ENCODE peak calls at places on chromosome 21, in six cellular contexts. Q is neuronal stem cell, I is IMR-90, L is H9, T is GM23248, O is trophoblast cell. R is an unnamed sample.

GRCh38 chr21:34603002-34603709 is 11.8 kb downstream of the RCAN1 start:
- DNase-seq in Q (peak), I (peak), L (peak), T (peak), O (peak), R (peak)

GRCh38 chr21:15224346-15225086 is 159.7 kb upstream of the NRIP1 start:
- DNase-seq in Q (no peak), I (peak), L (no peak), T (peak), O (peak), R (no peak)

GRCh38 chr21:37338671-37339526 is 27.7 kb upstream of the DYRK1A start:
- DNase-seq in Q (no peak), I (peak), L (no peak), T (peak), O (peak), R (no peak)

GRCh38 chr21:16530656-16531055 is 800.9 kb downstream of the USP25 start:
- DNase-seq in Q (no peak), I (no peak), L (no peak), T (no peak), O (no peak), R (no peak)

GRCh38 chr21:24045775-24046215 is 1561.5 kb downstream of the MRPL39 start:
- DNase-seq in Q (no peak), I (peak), L (no peak), T (peak), O (no peak), R (peak)

GRCh38 chr21:16514316-16514715 is 784.5 kb downstream of the USP25 start:
- DNase-seq in Q (no peak), I (no peak), L (no peak), T (no peak), O (no peak), R (no peak)

GRCh38 chr21:39078322-39079065 is 104.8 kb downstream of the PSMG1 start:
- DNase-seq in Q (no peak), I (no peak), L (no peak), T (no peak), O (no peak), R (no peak)

GRCh38 chr21:37507716-37508115 is 141.1 kb downstream of the DYRK1A start:
- DNase-seq in Q (no peak), I (no peak), L (no peak), T (no peak), O (no peak), R (no peak)

GRCh38 chr21:22421416-22422190 is 1423.4 kb downstream of the NCAM2 start:
- DNase-seq in Q (no peak), I (no peak), L (no peak), T (no peak), O (no peak), R (no peak)

GRCh38 chr21:34938079-34938764 is 110.9 kb downstream of the RUNX1 start:
- DNase-seq in Q (no peak), I (peak), L (no peak), T (peak), O (no peak), R (no peak)

GRCh38 chr21:20443558-20444155 is 554.6 kb upstream of the NCAM2 start:
- DNase-seq in Q (peak), I (no peak), L (no peak), T (no peak), O (no peak), R (peak)

DNA sequence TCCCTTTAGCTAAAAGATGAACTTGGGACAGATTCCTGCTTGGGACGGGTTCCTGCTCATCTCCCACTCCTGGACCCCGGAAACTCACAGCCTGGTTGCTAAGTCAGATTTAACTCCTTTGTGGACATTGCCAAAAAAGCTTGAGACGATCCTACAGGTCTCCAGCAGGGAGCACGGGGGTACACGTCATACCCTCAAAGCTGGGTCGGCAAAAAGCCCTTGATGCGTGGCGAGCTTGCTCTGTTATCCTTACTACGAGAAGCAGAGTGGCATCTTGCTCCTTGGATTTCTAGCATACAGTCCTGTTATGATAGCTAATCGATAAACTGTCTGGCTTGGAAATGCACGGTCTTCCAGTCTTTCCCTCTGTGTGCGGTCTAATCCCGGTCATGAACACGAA is 60.8 kb upstream of the KRTAP19-8 start:
- DNase-seq in Q (no peak), I (no peak), L (no peak), T (no peak), O (no peak), R (no peak)
- H2AFZ ChIP-seq in Q (peak), I (no peak), L (no peak), T (no peak), O (no peak), R (no peak)

GRCh38 chr21:28822882-28823335 is 169.8 kb downstream of the LTN1 start:
- DNase-seq in Q (no peak), I (peak), L (no peak), T (peak), O (no peak), R (no peak)

GRCh38 chr21:28822064-28822402 is 170.6 kb downstream of the LTN1 start:
- DNase-seq in Q (no peak), I (no peak), L (no peak), T (no peak), O (no peak), R (no peak)

GRCh38 chr21:28821276-28822063 is 171.2 kb downstream of the LTN1 start:
- DNase-seq in Q (no peak), I (no peak), L (no peak), T (peak), O (no peak), R (no peak)

GRCh38 chr21:28826569-28826968 is 166.1 kb downstream of the LTN1 start:
- DNase-seq in Q (no peak), I (no peak), L (no peak), T (no peak), O (no peak), R (no peak)

DNA sequence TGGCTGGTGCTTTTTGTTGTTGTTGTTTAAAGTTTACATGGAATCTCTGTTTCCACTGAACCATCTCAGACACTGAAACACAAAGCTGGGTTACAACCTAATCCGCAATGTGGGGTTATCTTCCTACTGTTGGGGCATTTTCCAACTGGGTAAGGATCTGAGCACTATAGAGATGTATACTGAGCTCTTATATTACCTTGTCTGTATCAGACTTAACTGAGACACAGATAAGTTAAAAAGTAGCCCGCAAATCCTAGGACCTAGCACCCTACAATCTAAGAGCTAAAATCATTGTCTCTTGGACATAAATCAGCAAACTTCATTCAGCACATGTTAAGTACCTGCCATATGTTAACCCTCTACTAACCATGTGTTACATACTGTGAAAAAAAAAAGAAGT is 169.2 kb downstream of the LTN1 start:
- DNase-seq in Q (no peak), I (no peak), L (no peak), T (no peak), O (no peak), R (no peak)
- H2AFZ ChIP-seq in Q (no peak), I (no peak), L (no peak), T (peak), O (no peak), R (peak)

GRCh38 chr21:42692688-42693087 is 39.3 kb downstream of the PDE9A start:
- DNase-seq in Q (no peak), I (no peak), L (no peak), T (no peak), O (no peak), R (no peak)
- H2AFZ ChIP-seq in Q (no peak), I (no peak), L (no peak), T (no peak), O (no peak), R (no peak)

DNA sequence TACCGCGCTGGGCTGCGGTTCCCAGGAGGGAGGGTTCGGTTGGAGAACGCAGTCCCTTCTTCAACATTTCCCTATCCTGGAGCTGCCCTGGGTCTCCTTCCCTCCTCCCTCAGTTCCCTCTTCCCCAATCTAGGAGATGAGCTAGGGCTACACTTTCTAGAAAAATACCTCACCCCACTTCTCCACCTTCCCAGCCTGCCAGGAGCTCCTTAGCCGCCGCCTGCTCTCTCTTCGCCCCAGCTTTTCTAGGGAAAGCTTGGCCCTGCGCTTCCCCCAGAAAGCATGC is 484 bp upstream of the ADAMTS1 start:
- DNase-seq in Q (no peak), I (no peak), L (no peak), T (no peak), O (no peak), R (no peak)
- H2AFZ ChIP-seq in Q (peak), I (peak), L (no peak), T (peak), O (peak), R (peak)

GRCh38 chr21:45295576-45296365 is 8.1 kb upstream of the POFUT2 start:
- DNase-seq in Q (no peak), I (peak), L (no peak), T (peak), O (no peak), R (no peak)
- H2AFZ ChIP-seq in Q (no peak), I (peak), L (no peak), T (no peak), O (peak), R (no peak)

GRCh38 chr21:36115138-36115710 is 19.7 kb upstream of the CBR3 start:
- DNase-seq in Q (no peak), I (no peak), L (no peak), T (no peak), O (peak), R (no peak)

GRCh38 chr21:36124395-36124794 is 10.5 kb upstream of the CBR3 start:
- DNase-seq in Q (no peak), I (no peak), L (no peak), T (no peak), O (no peak), R (no peak)

GRCh38 chr21:36122977-36123376 is 11.9 kb upstream of the CBR3 start:
- DNase-seq in Q (no peak), I (no peak), L (no peak), T (peak), O (no peak), R (no peak)

GRCh38 chr21:36117276-36117675 is 17.6 kb upstream of the CBR3 start:
- DNase-seq in Q (no peak), I (no peak), L (no peak), T (no peak), O (peak), R (no peak)

GRCh38 chr21:36120304-36120902 is 14.5 kb upstream of the CBR3 start:
- DNase-seq in Q (no peak), I (peak), L (no peak), T (peak), O (peak), R (no peak)
- H2AFZ ChIP-seq in Q (no peak), I (no peak), L (no peak), T (peak), O (no peak), R (no peak)

DNA sequence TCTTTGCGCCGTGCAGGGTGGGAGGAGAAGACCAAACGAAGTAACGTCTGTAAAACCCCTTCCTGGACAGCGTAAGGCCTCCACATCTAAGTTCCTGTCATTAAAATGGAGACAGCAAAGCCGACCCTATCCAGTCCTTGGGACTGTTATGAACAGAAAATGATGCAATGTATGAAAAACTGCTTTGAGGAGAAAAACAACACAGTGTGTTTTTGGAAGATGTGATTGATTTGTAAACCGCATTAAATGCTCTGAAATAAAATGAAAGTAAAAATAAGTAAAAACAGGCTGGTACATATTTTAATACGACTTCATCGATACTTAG is 827 bp upstream of the URB1 start:
- DNase-seq in Q (no peak), I (no peak), L (no peak), T (no peak), O (no peak), R (no peak)
- H2AFZ ChIP-seq in Q (peak), I (peak), L (no peak), T (peak), O (no peak), R (no peak)

GRCh38 chr21:40680311-40680710 is 166.6 kb downstream of the DSCAM start:
- DNase-seq in Q (no peak), I (no peak), L (no peak), T (no peak), O (no peak), R (no peak)
- H2AFZ ChIP-seq in Q (no peak), I (no peak), L (no peak), T (no peak), O (no peak), R (no peak)

DNA sequence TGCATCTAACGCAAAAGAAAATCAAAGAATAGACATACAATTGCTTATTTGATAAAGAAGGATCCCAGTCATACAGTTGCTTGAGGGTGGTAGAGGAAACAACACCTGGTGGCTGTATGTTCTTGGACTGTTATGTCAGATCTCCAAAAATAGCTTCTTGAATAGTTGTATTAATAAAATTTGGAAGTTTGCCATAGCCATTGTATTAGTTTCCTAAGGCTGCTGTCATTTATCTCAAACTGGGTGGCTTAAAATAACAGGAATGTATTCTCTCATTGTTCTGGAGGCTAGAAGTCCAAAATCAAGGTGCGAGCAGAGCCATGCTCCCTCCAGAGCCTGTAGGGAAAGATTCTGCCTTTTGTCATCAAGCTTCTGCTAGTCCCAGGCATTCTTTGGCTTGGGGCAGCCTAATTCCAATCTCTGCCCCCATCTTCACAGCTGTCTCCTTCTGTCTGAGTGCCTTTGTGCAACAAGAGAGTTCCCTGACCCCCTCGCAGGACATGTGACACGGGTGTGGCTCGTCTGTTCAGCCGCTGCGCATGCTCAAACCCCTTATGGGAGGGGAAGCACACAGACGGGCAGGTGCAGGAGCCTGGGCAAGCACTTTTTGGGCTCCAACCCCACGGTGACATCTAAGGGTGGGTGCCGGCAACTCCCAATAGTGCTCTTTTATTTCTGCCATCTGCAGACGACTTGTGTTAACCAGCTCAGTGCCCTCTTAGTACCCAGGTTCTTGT is 21.7 kb upstream of the GRIK1 start:
- DNase-seq in Q (no peak), I (no peak), L (no peak), T (no peak), O (no peak), R (no peak)
- H2AFZ ChIP-seq in Q (peak), I (no peak), L (no peak), T (no peak), O (no peak), R (peak)